ENCODE peak calls at places on chromosomes 1 and 21, in seven cellular contexts. R is endothelial cell of umbilical vein, D is transverse colon, K is suprapubic skin, P is spleen, Y is HCT116, F is esophagus muscularis mucosa. Z is an unnamed sample.

GRCh38 chr1:52306227-52307006 is 59.6 kb downstream of the CC2D1B start:
- DNase-seq in R (no peak), D (no peak), K (no peak), P (no peak), Y (no peak), F (no peak), Z (peak; percentile 56)

GRCh38 chr21:33067045-33067444 is 2.9 kb upstream of the OLIG1 start:
- DNase-seq in R (no peak), D (no peak), K (no peak), P (no peak), Y (no peak), F (no peak), Z (no peak)

GRCh38 chr1:222920169-222920568 is 105.3 kb downstream of the DISP1 start:
- DNase-seq in R (no peak), D (no peak), K (no peak), P (no peak), Y (no peak), F (no peak), Z (no peak)

GRCh38 chr1:239993333-239993732 is 98.3 kb upstream of the FMN2 start:
- DNase-seq in R (no peak), D (no peak), K (no peak), P (no peak), Y (no peak), F (peak; percentile 39), Z (no peak)

GRCh38 chr21:46619846-46620245 is 15.0 kb upstream of the S100B start:
- DNase-seq in R (no peak), D (no peak), K (no peak), P (no peak), Y (no peak), F (no peak), Z (no peak)

GRCh38 chr1:174165471-174166137 is 6.3 kb downstream of the RABGAP1L start:
- DNase-seq in R (no peak), D (no peak), K (no peak), P (no peak), Y (no peak), F (no peak), Z (no peak)

GRCh38 chr1:94804442-94804837 is 15.7 kb upstream of the SLC44A3 start:
- DNase-seq in R (no peak), D (no peak), K (no peak), P (no peak), Y (no peak), F (peak; percentile 78), Z (no peak)

GRCh38 chr1:96918406-96918805 is 196.8 kb downstream of the PTBP2 start:
- DNase-seq in R (no peak), D (no peak), K (no peak), P (no peak), Y (no peak), F (no peak), Z (no peak)

GRCh38 chr1:56028879-56029278 is 550.5 kb downstream of the PLPP3 start:
- DNase-seq in R (no peak), D (peak; percentile 9), K (no peak), P (no peak), Y (no peak), F (no peak), Z (no peak)

GRCh38 chr1:245682638-245683376 is 528.0 kb downstream of the KIF26B start:
- DNase-seq in R (no peak), D (no peak), K (no peak), P (peak; percentile 38), Y (no peak), F (no peak), Z (no peak)

GRCh38 chr21:16908087-16908486 is 604.8 kb upstream of the CXADR start:
- DNase-seq in R (no peak), D (no peak), K (no peak), P (no peak), Y (no peak), F (no peak), Z (peak; percentile 47)

DNA sequence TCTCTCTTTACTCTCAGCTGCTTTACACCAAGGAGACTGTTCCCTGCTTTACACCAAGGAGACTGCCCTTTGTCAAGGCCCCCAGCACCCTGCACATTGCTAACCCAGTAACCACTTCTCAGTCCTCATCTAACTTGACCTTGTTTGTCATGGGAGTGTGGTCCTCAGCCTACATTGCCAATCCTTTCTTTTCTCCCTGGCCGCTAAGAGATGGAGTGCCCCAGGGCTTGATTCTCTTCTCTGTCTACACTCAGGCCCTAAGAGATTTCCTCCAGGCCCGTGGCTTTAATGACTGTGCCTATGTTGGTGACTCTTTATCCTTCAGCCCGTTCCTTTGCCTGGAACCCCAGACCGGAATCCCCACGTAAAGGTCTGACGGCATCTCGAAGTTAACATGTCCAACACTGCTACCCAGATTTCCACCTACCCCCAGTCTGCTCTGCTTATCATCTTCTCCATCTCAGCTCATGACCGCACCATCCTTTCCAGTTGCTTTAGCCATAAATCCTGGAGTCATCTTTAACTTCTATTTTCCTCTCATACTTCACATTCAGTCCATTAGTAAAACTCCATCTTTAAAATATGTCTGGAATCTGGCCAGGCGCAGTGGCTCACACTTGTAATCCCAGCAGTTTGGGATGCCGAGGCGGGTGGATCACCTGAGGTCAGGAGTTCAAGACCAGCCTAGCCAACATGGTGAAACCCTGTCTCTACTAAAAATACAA is 9.5 kb upstream of the SEMA4A start:
- DNase-seq in R (no peak), D (no peak), K (no peak), P (no peak), Y (no peak), F (no peak), Z (no peak)
- TF ChIP-seq POLR2AphosphoS5 in R (no peak), D (no peak), K (peak; percentile 8), P (no peak), Y (peak; percentile 41), F (no peak), Z (no peak)

GRCh38 chr21:44872266-44872567 is 1.3 kb downstream of the PTTG1IP start:
- DNase-seq in R (no peak), D (no peak), K (no peak), P (no peak), Y (no peak), F (no peak), Z (no peak)
- TF ChIP-seq CTCF in R (no peak), D (no peak), K (no peak), P (no peak), Y (no peak), F (no peak), Z (no peak)

DNA sequence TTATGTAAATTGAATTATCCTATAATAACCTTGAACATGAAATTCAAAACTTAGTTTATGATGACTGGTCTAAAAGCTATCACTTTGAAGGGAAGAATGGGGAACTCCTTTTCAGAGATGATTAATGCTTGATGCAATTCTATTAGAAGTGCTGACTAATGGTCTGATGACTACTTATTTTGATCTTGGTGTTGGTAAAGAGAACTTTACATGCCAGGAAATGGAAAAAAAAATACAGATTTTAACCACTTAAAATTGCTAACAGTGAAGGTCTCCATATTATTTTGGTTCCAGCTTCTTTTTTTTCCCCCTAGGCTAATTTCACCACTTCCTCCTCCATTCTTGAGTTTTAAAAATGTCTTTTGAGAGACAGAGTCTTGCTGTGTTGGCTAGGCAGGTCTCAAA is 22.9 kb downstream of the S1PR1 start:
- DNase-seq in R (peak; percentile 83), D (no peak), K (no peak), P (no peak), Y (no peak), F (no peak), Z (no peak)
- TF ChIP-seq POLR2A in R (no peak), D (no peak), K (no peak), P (no peak), Y (no peak), F (no peak), Z (no peak)

DNA sequence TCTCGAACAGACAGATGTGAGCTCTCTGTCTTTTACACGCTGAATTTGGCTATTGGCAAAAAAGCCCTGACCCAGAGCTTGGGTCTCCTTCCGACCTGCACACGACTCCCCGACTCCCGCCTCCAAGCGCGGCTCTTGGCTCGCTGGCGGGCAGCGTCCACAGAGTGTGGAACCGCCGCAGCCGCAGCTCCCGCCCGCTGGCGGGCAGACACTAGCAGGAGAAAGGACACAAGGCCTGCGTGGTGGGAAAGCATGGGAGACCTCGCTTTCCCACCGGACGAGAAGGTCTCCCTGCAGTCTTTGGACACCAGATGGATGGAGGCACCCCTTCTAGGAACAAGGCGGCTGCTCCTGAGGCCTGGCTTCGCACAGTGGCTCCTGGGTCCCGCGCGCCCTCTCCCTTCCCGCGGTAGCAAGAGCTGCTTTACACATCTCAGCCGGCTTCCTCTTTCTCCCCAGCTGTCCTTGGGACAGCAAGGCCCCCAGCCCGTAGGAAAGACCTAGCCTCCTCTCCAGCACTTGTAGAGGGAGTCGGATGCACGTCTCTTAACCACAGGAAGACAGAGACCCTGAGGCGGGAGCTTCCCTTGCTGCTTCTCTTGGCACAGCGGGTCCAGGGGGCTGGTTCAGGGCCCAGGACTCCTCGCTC is 92.1 kb downstream of the PRKAB2 start:
- DNase-seq in R (no peak), D (no peak), K (no peak), P (no peak), Y (no peak), F (no peak), Z (peak; percentile 72)
- TF ChIP-seq POLR2AphosphoS5 in R (no peak), D (no peak), K (no peak), P (no peak), Y (no peak), F (no peak), Z (no peak)

GRCh38 chr1:236603896-236604217 is 459 bp downstream of the HEATR1 start:
- DNase-seq in R (no peak), D (no peak), K (no peak), P (no peak), Y (no peak), F (no peak), Z (no peak)

GRCh38 chr1:236608930-236609726 is 4.8 kb upstream of the HEATR1 start:
- DNase-seq in R (peak; percentile 74), D (peak; percentile 40), K (no peak), P (no peak), Y (peak; percentile 48), F (no peak), Z (no peak)

GRCh38 chr1:236602171-236602570 is 2.1 kb downstream of the HEATR1 start:
- DNase-seq in R (no peak), D (no peak), K (no peak), P (no peak), Y (no peak), F (no peak), Z (no peak)

GRCh38 chr1:236605030-236605806 is 902 bp upstream of the HEATR1 start:
- DNase-seq in R (no peak), D (no peak), K (no peak), P (no peak), Y (no peak), F (no peak), Z (no peak)

GRCh38 chr1:236604218-236605029 is at the start of gene HEATR1:
- DNase-seq in R (peak; percentile 97), D (peak; percentile 94), K (peak; percentile 94), P (peak; percentile 97), Y (peak; percentile 91), F (peak; percentile 98), Z (peak; percentile 94)
- TF ChIP-seq CTCF in R (no peak), D (no peak), K (no peak), P (no peak), Y (no peak), F (peak; percentile 30), Z (no peak)

DNA sequence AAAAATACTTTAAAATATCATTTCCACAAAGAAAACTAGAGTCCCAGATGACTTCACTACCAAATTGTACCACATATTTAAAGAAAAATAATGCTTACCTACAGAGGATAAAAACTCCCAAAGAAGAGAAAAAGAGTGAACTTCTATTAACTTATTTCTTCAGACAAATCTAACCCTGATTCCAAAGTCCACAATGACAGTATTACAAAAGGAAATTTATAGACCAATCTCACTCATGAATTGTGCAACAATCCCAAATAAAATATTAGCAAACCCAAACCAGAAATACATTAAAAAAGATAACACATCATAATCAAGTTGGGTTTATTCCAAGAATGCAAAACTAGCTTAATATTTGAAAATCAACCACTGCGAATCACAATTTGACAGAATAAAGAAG is 161.4 kb upstream of the GALNT2 start:
- DNase-seq in R (no peak), D (no peak), K (no peak), P (no peak), Y (no peak), F (no peak), Z (no peak)
- TF ChIP-seq POLR2A in R (no peak), D (no peak), K (no peak), P (no peak), Y (no peak), F (no peak), Z (no peak)

Z was measured in upper lobe of left lung.